ENCODE peak calls at places on chromosomes 7 and 10, in four cellular contexts. W is GM23338, K is kidney epithelial cell, N is tibial artery. J is an unnamed sample.

GRCh38 chr7:77565917-77566316 is 28.8 kb downstream of the PTPN12 start:
- DNase-seq in W (no peak), K (no peak), N (no peak), J (no peak)

GRCh38 chr10:79292789-79293746 is 54.2 kb upstream of the PPIF start:
- DNase-seq in W (peak; percentile 66), K (no peak), N (no peak), J (peak; percentile 85)

GRCh38 chr10:80539421-80539999 is 1.8 kb downstream of the SH2D4B start:
- DNase-seq in W (no peak), K (no peak), N (no peak), J (peak; percentile 27)

GRCh38 chr10:6228010-6228511 is 25.3 kb downstream of the PFKFB3 start:
- DNase-seq in W (no peak), K (no peak), N (no peak), J (no peak)

GRCh38 chr10:98318861-98319260 is 50.9 kb upstream of the LOXL4 start:
- DNase-seq in W (no peak), K (no peak), N (no peak), J (no peak)

GRCh38 chr7:34143397-34143796 is 238.1 kb downstream of the BMPER start:
- DNase-seq in W (no peak), K (no peak), N (no peak), J (no peak)

GRCh38 chr10:108392286-108392685 is 1227.8 kb upstream of the SORCS1 start:
- DNase-seq in W (no peak), K (no peak), N (no peak), J (no peak)

GRCh38 chr10:91778485-91778884 is 19.7 kb upstream of the TNKS2 start:
- DNase-seq in W (peak; percentile 47), K (no peak), N (no peak), J (no peak)

GRCh38 chr7:84939888-84940287 is 247.0 kb downstream of the SEMA3D start:
- DNase-seq in W (no peak), K (no peak), N (no peak), J (no peak)

GRCh38 chr7:87797798-87798403 is 78.3 kb downstream of the SLC25A40 start:
- DNase-seq in W (peak; percentile 81), K (peak; percentile 25), N (no peak), J (no peak)

GRCh38 chr7:25857376-25858067 is 294.5 kb upstream of the NFE2L3 start:
- DNase-seq in W (peak; percentile 84), K (no peak), N (peak; percentile 73), J (peak; percentile 87)

GRCh38 chr10:33396279-33396678 is 61.8 kb upstream of the NRP1 start:
- DNase-seq in W (no peak), K (no peak), N (no peak), J (no peak)

GRCh38 chr7:76300210-76300731 is 2.2 kb upstream of the HSPB1 start:
- DNase-seq in W (no peak), K (peak; percentile 93), N (no peak), J (no peak)

GRCh38 chr10:53650794-53651193 is 878.2 kb upstream of the MBL2 start:
- DNase-seq in W (no peak), K (no peak), N (no peak), J (no peak)

GRCh38 chr10:71608863-71609768 is 110.5 kb downstream of the C10orf105 start:
- DNase-seq in W (peak; percentile 96), K (no peak), N (peak; percentile 86), J (peak; percentile 97)

GRCh38 chr10:99621454-99622246 is 1.4 kb upstream of the SLC25A28 start:
- DNase-seq in W (no peak), K (no peak), N (no peak), J (no peak)

GRCh38 chr10:61543831-61544230 is 90.7 kb upstream of the TMEM26 start:
- DNase-seq in W (no peak), K (no peak), N (no peak), J (no peak)

GRCh38 chr10:68223535-68224165 is 8.3 kb downstream of the ATOH7 start:
- DNase-seq in W (peak; percentile 80), K (no peak), N (no peak), J (peak; percentile 82)

GRCh38 chr10:55630491-55631056 is 730.5 kb downstream of the ZWINT start:
- DNase-seq in W (peak; percentile 64), K (no peak), N (no peak), J (peak; percentile 75)

GRCh38 chr7:298739-299138 is 8.8 kb downstream of the FOXL3 start:
- DNase-seq in W (no peak), K (no peak), N (peak; percentile 23), J (peak; percentile 20)

GRCh38 chr7:64736575-64736974 is 57.7 kb upstream of the ZNF138 start:
- DNase-seq in W (no peak), K (no peak), N (no peak), J (no peak)

GRCh38 chr10:29119374-29119773 is 169.5 kb upstream of the LYZL1 start:
- DNase-seq in W (peak; percentile 94), K (no peak), N (no peak), J (peak; percentile 93)

GRCh38 chr10:35172574-35172973 is 45.9 kb downstream of the CREM start:
- DNase-seq in W (no peak), K (no peak), N (no peak), J (no peak)

GRCh38 chr10:58334817-58335305 is at the start of gene UBE2D1:
- DNase-seq in W (peak; percentile 93), K (peak; percentile 26), N (peak; percentile 92), J (peak; percentile 95)
- TF ChIP-seq CTCF in W (no peak), K (no peak), N (peak; percentile 27), J (peak; percentile 72)

GRCh38 chr7:70883750-70884445 is 248.0 kb upstream of the GALNT17 start:
- DNase-seq in W (no peak), K (no peak), N (no peak), J (no peak)

GRCh38 chr7:70887186-70887585 is 244.8 kb upstream of the GALNT17 start:
- DNase-seq in W (no peak), K (no peak), N (no peak), J (peak; percentile 59)

GRCh38 chr7:70884809-70885208 is 247.1 kb upstream of the GALNT17 start:
- DNase-seq in W (no peak), K (no peak), N (no peak), J (peak; percentile 68)

GRCh38 chr7:70886547-70886946 is 245.4 kb upstream of the GALNT17 start:
- DNase-seq in W (peak; percentile 48), K (no peak), N (no peak), J (peak; percentile 83)

DNA sequence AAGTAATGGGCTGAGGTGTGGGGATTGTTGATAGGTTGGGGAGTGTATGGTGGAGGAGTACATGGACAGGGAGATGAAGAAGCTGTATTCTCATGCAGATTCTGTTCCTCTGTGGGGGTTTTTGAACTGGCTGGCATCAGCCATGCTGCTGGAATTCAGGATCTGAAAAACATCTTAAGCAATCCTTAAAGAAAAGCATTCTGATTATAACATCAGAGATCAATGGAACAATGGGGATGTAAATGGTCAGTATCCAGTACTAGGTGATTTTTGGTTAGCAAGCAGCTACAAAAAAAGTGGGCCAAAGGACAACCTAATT is 247.5 kb upstream of the GALNT17 start:
- DNase-seq in W (peak; percentile 76), K (no peak), N (no peak), J (peak; percentile 83)
- H3K4me3 ChIP-seq in W (no peak overlapping the region), K (no peak overlapping the region), N (no peak overlapping the region), J (no peak overlapping the region)

DNA sequence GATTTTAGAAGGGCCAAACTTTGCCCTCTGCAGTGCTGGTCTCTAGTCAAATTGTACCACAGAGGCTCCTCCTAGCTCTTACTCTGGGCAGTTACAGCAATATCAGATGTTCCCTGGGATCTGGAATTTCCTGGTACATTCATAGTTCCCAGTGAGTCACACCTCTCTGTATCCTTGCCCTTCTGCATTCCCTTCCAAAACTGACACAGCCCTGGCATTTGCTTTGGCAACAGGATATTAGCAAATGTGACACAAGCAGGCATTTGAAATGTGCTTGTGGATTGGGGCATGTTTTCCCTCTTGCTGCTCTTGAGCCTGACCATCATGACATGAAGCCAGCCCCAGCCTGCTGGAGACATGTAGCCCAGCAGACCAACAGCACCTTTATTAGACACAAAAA is 284.7 kb upstream of the AKR1E2 start:
- DNase-seq in W (no peak), K (peak; percentile 93), N (peak; percentile 84), J (no peak)
- TF ChIP-seq CTCF in W (no peak), K (peak; percentile 36), N (peak; percentile 10), J (no peak)

DNA sequence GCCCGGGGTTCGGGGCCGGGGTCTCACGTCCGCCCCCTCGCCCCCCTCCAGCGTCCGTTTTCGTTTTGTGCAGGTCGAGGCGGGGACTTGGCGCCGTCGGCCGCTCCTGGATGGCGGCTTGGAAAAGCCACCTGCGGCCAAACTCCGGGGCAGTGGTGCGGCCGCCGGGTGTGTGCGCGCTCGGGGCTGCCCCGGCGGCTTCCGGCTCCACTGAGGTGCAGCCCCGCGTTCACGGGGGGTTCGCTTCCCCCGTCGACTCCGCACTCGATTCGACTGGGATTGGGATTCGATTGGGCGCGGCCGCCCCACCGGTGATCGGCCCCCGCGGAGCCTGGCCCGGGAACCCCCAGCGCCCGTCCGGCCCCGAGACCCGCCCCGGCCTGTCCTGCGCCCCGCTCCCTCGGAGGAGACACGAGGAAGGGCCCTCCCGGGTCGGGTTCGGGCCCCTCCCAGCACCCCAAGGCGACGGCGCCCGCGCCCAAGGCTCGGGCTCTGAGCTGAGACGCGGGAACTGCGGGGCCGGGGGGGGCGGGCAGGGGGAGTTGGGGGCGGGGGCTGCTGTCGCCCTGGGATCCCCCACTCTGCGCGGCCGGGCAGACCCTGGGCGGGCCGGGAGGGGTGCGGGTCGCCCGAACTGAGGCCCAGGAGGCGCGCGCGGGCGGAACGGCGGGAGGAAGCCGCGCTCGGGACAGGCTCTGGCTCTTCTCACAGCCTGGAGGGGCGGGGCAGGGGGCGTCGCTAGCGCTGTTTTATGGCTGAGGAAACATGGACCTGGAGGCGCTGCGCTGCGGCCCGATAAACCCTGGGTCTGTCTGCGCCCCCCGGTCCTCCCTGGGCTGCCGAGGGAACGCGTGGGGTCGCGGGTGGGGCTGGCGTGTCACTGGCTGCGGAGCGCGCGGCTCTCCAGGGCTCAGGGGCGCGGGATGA is 1.6 kb upstream of the NKX6-2 start:
- DNase-seq in W (peak; percentile 83), K (no peak), N (no peak), J (peak; percentile 90)
- H3K4me3 ChIP-seq in W (peak overlapping the region; percentile 58), K (peak overlapping the region; percentile 24), N (no peak overlapping the region), J (no peak overlapping the region)

DNA sequence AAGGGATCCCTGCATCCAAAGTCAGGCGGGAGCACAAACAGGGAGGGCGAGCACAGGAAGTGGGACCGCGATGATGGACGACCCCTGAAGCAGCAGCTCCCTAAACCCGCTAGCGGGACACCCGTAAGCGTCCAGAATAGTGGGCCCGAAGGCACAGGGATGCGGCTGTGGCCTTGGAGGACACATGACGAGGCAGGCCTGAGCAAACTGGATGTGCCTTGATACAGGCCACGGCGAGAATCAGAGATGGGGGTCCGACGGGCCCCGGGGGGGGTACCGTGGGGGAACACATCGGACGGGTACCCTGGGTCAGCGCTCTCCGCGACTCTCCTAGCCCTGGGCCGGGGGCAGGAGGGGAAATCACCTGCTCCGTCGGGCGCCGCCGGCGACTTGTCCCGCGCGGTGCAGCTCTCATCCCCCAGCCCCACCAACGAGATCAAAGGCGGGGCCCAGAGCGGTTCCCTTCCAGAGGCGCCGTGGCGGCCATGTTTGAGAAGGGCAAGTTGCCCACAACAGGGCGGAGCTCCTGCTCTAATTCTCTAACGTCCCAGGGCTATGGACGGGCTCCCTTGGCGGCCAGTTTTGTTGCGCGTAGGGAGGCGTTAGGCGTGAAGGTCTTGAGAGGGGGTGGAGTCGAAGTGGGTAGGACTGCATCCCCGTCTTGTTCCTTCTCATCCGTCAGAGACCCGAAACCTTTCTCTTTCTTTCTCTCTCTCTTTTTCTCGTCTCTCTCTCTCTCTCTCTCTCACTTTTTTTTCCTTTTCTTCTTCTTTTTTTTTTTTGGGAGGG is at the start of gene CUEDC2:
- DNase-seq in W (peak; percentile 99), K (peak; percentile 81), N (peak; percentile 97), J (peak; percentile 99)
- TF ChIP-seq CTCF in W (peak; percentile 20), K (no peak), N (no peak), J (no peak)